ENCODE peak calls at places on chromosomes 5 and 9, in four cellular contexts. One of them, this sample, is unnamed.
A peak's percentile ranks its signal among the peaks of the same experiment; 100 is the strongest.

GRCh38 chr5:176365663-176366574 is 632 bp downstream of the ARL10 start:
- DNase-seq in RWPE1: peak; percentile 41
- DNase-seq in astrocyte: peak; percentile 50
- DNase-seq in CD4-positive, alpha-beta T cell: peak; percentile 6
- DNase-seq in this sample: peak; percentile 52

GRCh38 chr5:38780950-38781349 is 64.9 kb upstream of the OSMR start:
- DNase-seq in astrocyte: peak; percentile 75
- DNase-seq in CD4-positive, alpha-beta T cell: no peak
- DNase-seq in RWPE1: peak; percentile 8
- DNase-seq in this sample: no peak

GRCh38 chr9:126043691-126044090 is 282.9 kb upstream of the MVB12B start:
- DNase-seq in astrocyte: peak; percentile 14
- DNase-seq in RWPE1: no peak
- DNase-seq in CD4-positive, alpha-beta T cell: no peak
- DNase-seq in this sample: no peak

GRCh38 chr9:119368681-119369581 is at the start of gene BRINP1:
- DNase-seq in RWPE1: peak; percentile 19
- DNase-seq in astrocyte: peak; percentile 50
- DNase-seq in CD4-positive, alpha-beta T cell: no peak
- DNase-seq in this sample: no peak

GRCh38 chr9:131885144-131885609 is 145.3 kb upstream of the RAPGEF1 start:
- DNase-seq in astrocyte: no peak
- DNase-seq in RWPE1: no peak
- DNase-seq in CD4-positive, alpha-beta T cell: no peak
- DNase-seq in this sample: no peak

GRCh38 chr5:140111043-140111858 is 2.7 kb upstream of the PURA start:
- DNase-seq in astrocyte: no peak
- DNase-seq in CD4-positive, alpha-beta T cell: no peak
- DNase-seq in RWPE1: no peak
- DNase-seq in this sample: no peak

GRCh38 chr5:10288600-10289213 is 19.0 kb downstream of the CMBL start:
- DNase-seq in astrocyte: no peak
- DNase-seq in RWPE1: peak; percentile 76
- DNase-seq in CD4-positive, alpha-beta T cell: peak; percentile 32
- DNase-seq in this sample: peak; percentile 45

GRCh38 chr9:129185991-129186390 is 7.9 kb upstream of the IER5L start:
- DNase-seq in CD4-positive, alpha-beta T cell: no peak
- DNase-seq in astrocyte: no peak
- DNase-seq in RWPE1: no peak
- DNase-seq in this sample: no peak

GRCh38 chr9:114387678-114388431 is at the start of gene AKNA:
- DNase-seq in CD4-positive, alpha-beta T cell: peak; percentile 88
- DNase-seq in astrocyte: peak; percentile 69
- DNase-seq in RWPE1: no peak
- DNase-seq in this sample: peak; percentile 52

GRCh38 chr5:71922584-71923106 is 184.6 kb upstream of the MAP1B start:
- DNase-seq in astrocyte: peak; percentile 94
- DNase-seq in CD4-positive, alpha-beta T cell: no peak
- DNase-seq in RWPE1: peak; percentile 91
- DNase-seq in this sample: no peak

GRCh38 chr9:136013116-136013515 is 51.9 kb upstream of the UBAC1 start:
- DNase-seq in astrocyte: no peak
- DNase-seq in CD4-positive, alpha-beta T cell: no peak
- DNase-seq in RWPE1: no peak
- DNase-seq in this sample: no peak

GRCh38 chr9:37364751-37365360 is 57.6 kb upstream of the GRHPR start:
- DNase-seq in astrocyte: no peak
- DNase-seq in CD4-positive, alpha-beta T cell: no peak
- DNase-seq in RWPE1: no peak
- DNase-seq in this sample: no peak

GRCh38 chr9:107465467-107466451 is 23.8 kb downstream of the KLF4 start:
- DNase-seq in astrocyte: peak; percentile 14
- DNase-seq in CD4-positive, alpha-beta T cell: no peak
- DNase-seq in RWPE1: peak; percentile 83
- DNase-seq in this sample: peak; percentile 70

GRCh38 chr9:119884411-119884810 is 515.2 kb upstream of the BRINP1 start:
- DNase-seq in RWPE1: no peak
- DNase-seq in astrocyte: peak; percentile 53
- DNase-seq in CD4-positive, alpha-beta T cell: no peak
- DNase-seq in this sample: no peak

GRCh38 chr9:36963356-36963755 is 70.7 kb downstream of the PAX5 start:
- DNase-seq in astrocyte: no peak
- DNase-seq in RWPE1: no peak
- DNase-seq in CD4-positive, alpha-beta T cell: no peak
- DNase-seq in this sample: no peak

GRCh38 chr5:133421394-133421793 is 190.9 kb downstream of the FSTL4 start:
- DNase-seq in CD4-positive, alpha-beta T cell: no peak
- DNase-seq in RWPE1: no peak
- DNase-seq in astrocyte: peak; percentile 2
- DNase-seq in this sample: peak; percentile 35

GRCh38 chr9:87683751-87684626 is 41.9 kb upstream of the CTSL start:
- DNase-seq in CD4-positive, alpha-beta T cell: no peak
- DNase-seq in astrocyte: no peak
- DNase-seq in RWPE1: no peak
- DNase-seq in this sample: no peak

GRCh38 chr9:121226186-121226585 is 24.5 kb upstream of the RAB14 start:
- DNase-seq in astrocyte: peak; percentile 18
- DNase-seq in RWPE1: peak; percentile 76
- DNase-seq in CD4-positive, alpha-beta T cell: no peak
- DNase-seq in this sample: no peak

GRCh38 chr9:111957856-111958631 is 61.4 kb downstream of the UGCG start:
- DNase-seq in RWPE1: peak; percentile 96
- DNase-seq in astrocyte: peak; percentile 99
- DNase-seq in CD4-positive, alpha-beta T cell: peak; percentile 5
- DNase-seq in this sample: no peak

GRCh38 chr5:55456216-55456895 is 78.4 kb downstream of the PLPP1 start:
- DNase-seq in CD4-positive, alpha-beta T cell: no peak
- DNase-seq in RWPE1: peak; percentile 74
- DNase-seq in astrocyte: peak; percentile 69
- DNase-seq in this sample: no peak

GRCh38 chr5:148398698-148399121 is 15.0 kb downstream of the FBXO38 start:
- DNase-seq in RWPE1: no peak
- DNase-seq in CD4-positive, alpha-beta T cell: no peak
- DNase-seq in astrocyte: no peak
- DNase-seq in this sample: no peak

GRCh38 chr5:55236800-55237199 is 3.4 kb upstream of the CCNO start:
- DNase-seq in astrocyte: no peak
- DNase-seq in CD4-positive, alpha-beta T cell: no peak
- DNase-seq in RWPE1: no peak
- DNase-seq in this sample: no peak

GRCh38 chr9:114988962-114989599 is 58.7 kb upstream of the TNFSF8 start:
- DNase-seq in RWPE1: peak; percentile 24
- DNase-seq in CD4-positive, alpha-beta T cell: no peak
- DNase-seq in astrocyte: no peak
- DNase-seq in this sample: peak; percentile 28

GRCh38 chr5:32331217-32331926 is 18.6 kb upstream of the MTMR12 start:
- DNase-seq in RWPE1: no peak
- DNase-seq in astrocyte: no peak
- DNase-seq in CD4-positive, alpha-beta T cell: no peak
- DNase-seq in this sample: no peak

GRCh38 chr5:168851902-168852321 is 272.7 kb upstream of the PANK3 start:
- DNase-seq in astrocyte: peak; percentile 94
- DNase-seq in RWPE1: no peak
- DNase-seq in CD4-positive, alpha-beta T cell: no peak
- DNase-seq in this sample: no peak

GRCh38 chr5:168578006-168578405 is 1.2 kb downstream of the PANK3 start:
- DNase-seq in CD4-positive, alpha-beta T cell: no peak
- DNase-seq in astrocyte: peak; percentile 29
- DNase-seq in RWPE1: peak; percentile 62
- DNase-seq in this sample: no peak

GRCh38 chr5:75734913-75735789 is 17.9 kb upstream of the POC5 start:
- DNase-seq in RWPE1: peak; percentile 25
- DNase-seq in astrocyte: no peak
- DNase-seq in CD4-positive, alpha-beta T cell: no peak
- DNase-seq in this sample: peak; percentile 36

GRCh38 chr5:147685991-147686390 is 96.5 kb downstream of the JAKMIP2 start:
- DNase-seq in RWPE1: peak; percentile 20
- DNase-seq in astrocyte: peak; percentile 26
- DNase-seq in CD4-positive, alpha-beta T cell: no peak
- DNase-seq in this sample: no peak

GRCh38 chr5:159682623-159683022 is 233.7 kb upstream of the ADRA1B start:
- DNase-seq in astrocyte: no peak
- DNase-seq in RWPE1: no peak
- DNase-seq in CD4-positive, alpha-beta T cell: no peak
- DNase-seq in this sample: no peak

GRCh38 chr9:111038336-111039202 is at the start of gene LPAR1:
- DNase-seq in RWPE1: peak; percentile 47
- DNase-seq in CD4-positive, alpha-beta T cell: no peak
- DNase-seq in astrocyte: peak; percentile 47
- DNase-seq in this sample: no peak

GRCh38 chr5:37533851-37534250 is 154.7 kb downstream of the WDR70 start:
- DNase-seq in astrocyte: peak; percentile 82
- DNase-seq in CD4-positive, alpha-beta T cell: no peak
- DNase-seq in RWPE1: peak; percentile 49
- DNase-seq in this sample: no peak

GRCh38 chr9:103872811-103873210 is 221.3 kb upstream of the SMC2 start:
- DNase-seq in RWPE1: no peak
- DNase-seq in astrocyte: no peak
- DNase-seq in CD4-positive, alpha-beta T cell: no peak
- DNase-seq in this sample: no peak

GRCh38 chr9:7011395-7012067 is 253.8 kb downstream of the KDM4C start:
- DNase-seq in RWPE1: no peak
- DNase-seq in CD4-positive, alpha-beta T cell: no peak
- DNase-seq in astrocyte: no peak
- DNase-seq in this sample: no peak

GRCh38 chr9:108549184-108549583 is 306.6 kb downstream of the ACTL7B start:
- DNase-seq in RWPE1: peak; percentile 61
- DNase-seq in CD4-positive, alpha-beta T cell: no peak
- DNase-seq in astrocyte: no peak
- DNase-seq in this sample: no peak

GRCh38 chr5:77229887-77230286 is 19.4 kb downstream of the PDE8B start:
- DNase-seq in astrocyte: no peak
- DNase-seq in CD4-positive, alpha-beta T cell: no peak
- DNase-seq in RWPE1: no peak
- DNase-seq in this sample: no peak

GRCh38 chr9:127344373-127344995 is 52.5 kb upstream of the SLC2A8 start:
- DNase-seq in RWPE1: no peak
- DNase-seq in CD4-positive, alpha-beta T cell: no peak
- DNase-seq in astrocyte: peak; percentile 22
- DNase-seq in this sample: no peak

GRCh38 chr9:127347831-127348699 is 48.9 kb upstream of the SLC2A8 start:
- DNase-seq in RWPE1: peak; percentile 59
- DNase-seq in CD4-positive, alpha-beta T cell: no peak
- DNase-seq in astrocyte: peak; percentile 17
- DNase-seq in this sample: peak; percentile 32

GRCh38 chr9:127345566-127345965 is 51.4 kb upstream of the SLC2A8 start:
- DNase-seq in CD4-positive, alpha-beta T cell: no peak
- DNase-seq in astrocyte: no peak
- DNase-seq in RWPE1: no peak
- DNase-seq in this sample: no peak

GRCh38 chr9:127349483-127350127 is 47.4 kb upstream of the SLC2A8 start:
- DNase-seq in RWPE1: no peak
- DNase-seq in astrocyte: no peak
- DNase-seq in CD4-positive, alpha-beta T cell: no peak
- DNase-seq in this sample: no peak

GRCh38 chr9:127346584-127346983 is 50.4 kb upstream of the SLC2A8 start:
- DNase-seq in RWPE1: no peak
- DNase-seq in astrocyte: no peak
- DNase-seq in CD4-positive, alpha-beta T cell: no peak
- DNase-seq in this sample: no peak
- TF ChIP-seq CTCF in RWPE1: no peak
- TF ChIP-seq CTCF in astrocyte: no peak
- TF ChIP-seq CTCF in CD4-positive, alpha-beta T cell: no peak
- TF ChIP-seq CTCF in this sample: no peak

DNA sequence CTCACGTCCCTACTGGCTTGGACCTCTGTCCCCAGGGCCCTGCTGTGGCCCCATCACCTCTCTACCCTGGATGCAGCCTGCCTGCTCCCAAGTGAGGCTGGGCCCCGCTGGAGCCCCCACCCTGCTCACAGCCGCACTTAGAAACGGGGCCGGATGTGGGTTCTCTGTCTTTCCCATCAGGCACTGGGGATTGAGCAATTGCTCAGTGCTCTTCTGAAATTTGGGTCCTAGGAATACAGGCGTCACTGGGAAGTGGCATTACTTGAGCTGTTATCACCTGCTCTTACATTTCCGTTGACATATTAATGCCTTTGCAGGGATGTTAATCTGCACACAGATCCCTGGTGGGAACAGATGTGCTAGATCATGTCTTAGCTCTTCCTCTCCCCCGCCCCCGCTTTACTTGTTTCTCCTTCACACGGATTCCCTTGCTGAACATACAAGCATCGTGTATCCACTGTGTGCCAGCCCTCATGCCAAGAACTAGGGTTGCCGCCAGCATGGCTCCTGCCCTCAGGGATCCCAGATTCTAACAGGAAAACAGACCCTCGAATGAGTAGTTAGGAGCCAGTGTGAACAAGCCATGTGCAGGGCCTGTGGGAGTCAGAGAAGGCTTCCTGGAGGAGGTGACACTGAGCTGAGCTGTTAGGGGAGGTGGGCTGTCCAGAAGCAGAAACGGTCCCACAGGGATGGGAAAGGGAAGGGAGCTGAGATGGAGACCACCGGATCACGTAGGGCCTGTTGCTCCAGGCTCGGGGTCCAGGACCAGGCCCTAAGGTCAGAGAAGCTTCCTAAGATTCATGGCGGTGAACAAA is 65.1 kb downstream of the NEK6 start:
- DNase-seq in RWPE1: no peak
- DNase-seq in astrocyte: no peak
- DNase-seq in CD4-positive, alpha-beta T cell: no peak
- DNase-seq in this sample: no peak
- TF ChIP-seq CTCF in RWPE1: no peak
- TF ChIP-seq CTCF in astrocyte: no peak
- TF ChIP-seq CTCF in CD4-positive, alpha-beta T cell: no peak
- TF ChIP-seq CTCF in this sample: no peak

DNA sequence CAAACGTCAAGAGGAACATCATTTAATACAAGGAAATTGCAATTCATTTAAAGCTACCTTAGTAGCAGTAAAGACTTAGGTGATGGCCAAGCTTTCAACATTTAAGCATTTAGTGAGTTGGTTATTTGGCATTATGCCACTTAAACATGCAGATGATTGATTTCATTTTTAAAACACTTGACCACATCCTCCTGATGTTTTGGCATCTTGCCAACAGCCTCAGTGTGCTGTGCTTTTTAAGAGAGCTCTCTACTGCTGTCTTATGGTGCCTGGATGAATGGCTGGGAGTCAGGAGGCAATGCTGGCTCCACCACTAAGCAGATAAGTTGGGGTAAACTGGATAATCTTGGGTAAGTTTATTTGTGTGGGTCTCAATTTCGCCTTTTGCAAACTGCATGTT is 364.5 kb downstream of the MAN2A1 start:
- DNase-seq in astrocyte: peak; percentile 89
- DNase-seq in CD4-positive, alpha-beta T cell: peak; percentile 58
- DNase-seq in RWPE1: peak; percentile 44
- DNase-seq in this sample: no peak
- TF ChIP-seq CTCF in astrocyte: peak; percentile 36
- TF ChIP-seq CTCF in CD4-positive, alpha-beta T cell: peak; percentile 56
- TF ChIP-seq CTCF in RWPE1: peak; percentile 6
- TF ChIP-seq CTCF in this sample: no peak

GRCh38 chr5:132394681-132395259 is 25.3 kb downstream of the SLC22A5 start:
- DNase-seq in CD4-positive, alpha-beta T cell: no peak
- DNase-seq in astrocyte: no peak
- DNase-seq in RWPE1: no peak
- DNase-seq in this sample: peak; percentile 38
- TF ChIP-seq CTCF in CD4-positive, alpha-beta T cell: no peak
- TF ChIP-seq CTCF in astrocyte: no peak
- TF ChIP-seq CTCF in RWPE1: no peak
- TF ChIP-seq CTCF in this sample: no peak

GRCh38 chr5:3531320-3531986 is 64.2 kb upstream of the IRX1 start:
- DNase-seq in RWPE1: peak; percentile 38
- DNase-seq in astrocyte: no peak
- DNase-seq in CD4-positive, alpha-beta T cell: no peak
- DNase-seq in this sample: no peak
- TF ChIP-seq CTCF in RWPE1: no peak
- TF ChIP-seq CTCF in astrocyte: no peak
- TF ChIP-seq CTCF in CD4-positive, alpha-beta T cell: no peak
- TF ChIP-seq CTCF in this sample: no peak

This sample was measured in GM10248.